ENCODE peak calls at places on chromosomes 2 and 18, in four cellular contexts. V is thoracic aorta, C is SJSA1, P is Peyer's patch. U is an unnamed sample. For H3K36me3, the result is how much of the 10 kb centered on the place peaks cover.

GRCh38 chr18:37541517-37541916 is 24.1 kb downstream of the CELF4 start:
- DNase-seq in V (no peak), C (no peak), P (no peak), U (no peak)

GRCh38 chr2:98586466-98587140 is 21.7 kb downstream of the COA5 start:
- DNase-seq in V (no peak), C (no peak), P (no peak), U (no peak)

GRCh38 chr2:1731512-1731962 is 12.8 kb downstream of the PXDN start:
- DNase-seq in V (no peak), C (peak), P (peak), U (peak)

GRCh38 chr2:148720501-148720998 is 76.0 kb downstream of the EPC2 start:
- DNase-seq in V (no peak), C (no peak), P (no peak), U (peak)

GRCh38 chr2:164714471-164714870 is 93.2 kb upstream of the GRB14 start:
- DNase-seq in V (no peak), C (no peak), P (no peak), U (no peak)

GRCh38 chr18:30527226-30527625 is 515.3 kb downstream of the DSC3 start:
- DNase-seq in V (no peak), C (no peak), P (no peak), U (no peak)

GRCh38 chr2:231104115-231104713 is 20.6 kb downstream of the HTR2B start:
- DNase-seq in V (peak), C (peak), P (peak), U (peak)

GRCh38 chr2:55063713-55064323 is 13.6 kb upstream of the RTN4 start:
- DNase-seq in V (no peak), C (no peak), P (no peak), U (no peak)

GRCh38 chr2:241989074-241989473 is 119.5 kb downstream of the RTP5 start:
- DNase-seq in V (no peak), C (peak), P (peak), U (no peak)

GRCh38 chr2:8229546-8229986 is 452.3 kb upstream of the ID2 start:
- DNase-seq in V (no peak), C (no peak), P (peak), U (peak)

GRCh38 chr2:133123393-133123792 is 444.9 kb downstream of the NCKAP5 start:
- DNase-seq in V (no peak), C (no peak), P (no peak), U (no peak)

GRCh38 chr2:234463626-234464290 is 33.1 kb downstream of the ARL4C start:
- DNase-seq in V (no peak), C (no peak), P (peak), U (no peak)

GRCh38 chr2:239093956-239094355 is 246.1 kb downstream of the TWIST2 start:
- DNase-seq in V (no peak), C (no peak), P (no peak), U (no peak)

GRCh38 chr2:12688156-12688555 is 28.6 kb upstream of the TRIB2 start:
- DNase-seq in V (no peak), C (no peak), P (no peak), U (no peak)

GRCh38 chr2:229445501-229446294 is 174.6 kb upstream of the PID1 start:
- DNase-seq in V (no peak), C (no peak), P (no peak), U (peak)

GRCh38 chr2:60447943-60448342 is 105.5 kb downstream of the BCL11A start:
- DNase-seq in V (no peak), C (no peak), P (no peak), U (no peak)

GRCh38 chr2:60450488-60450887 is 103.0 kb downstream of the BCL11A start:
- DNase-seq in V (no peak), C (no peak), P (no peak), U (no peak)

GRCh38 chr2:60456115-60456770 is 97.2 kb downstream of the BCL11A start:
- DNase-seq in V (no peak), C (no peak), P (no peak), U (no peak)

GRCh38 chr2:60453301-60453700 is 100.2 kb downstream of the BCL11A start:
- DNase-seq in V (no peak), C (no peak), P (no peak), U (no peak)

GRCh38 chr2:60453896-60454295 is 99.6 kb downstream of the BCL11A start:
- DNase-seq in V (no peak), C (no peak), P (no peak), U (no peak)
- H3K36me3 ChIP-seq in V (under half), C (under half), P (under half), U (under half)

DNA sequence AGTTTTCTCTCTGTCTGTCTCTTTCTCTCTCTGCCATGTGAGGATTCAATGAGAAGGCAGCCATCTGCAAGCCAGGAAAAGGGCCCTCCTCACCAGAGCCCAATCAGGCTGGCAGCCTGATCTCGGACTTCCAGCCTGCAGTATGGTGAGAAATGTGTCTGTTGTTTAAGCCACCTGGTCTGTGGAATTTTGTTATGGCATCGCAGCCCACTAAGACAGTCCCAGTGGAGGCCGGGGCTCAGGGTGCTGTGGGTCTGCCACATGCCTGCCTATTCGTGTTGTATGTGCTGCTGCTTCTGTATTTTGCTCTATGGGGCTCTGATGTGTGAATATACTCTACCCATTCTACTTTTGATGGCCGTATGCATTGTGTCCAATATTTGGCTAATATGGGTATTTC is 139.0 kb upstream of the HS6ST1 start:
- DNase-seq in V (no peak), C (peak), P (no peak), U (no peak)
- H3K36me3 ChIP-seq in V (under half), C (under half), P (under half), U (under half)

GRCh38 chr2:217847552-217848350 is 155.0 kb downstream of the TNS1 start:
- DNase-seq in V (no peak), C (no peak), P (no peak), U (no peak)
- H3K36me3 ChIP-seq in V (half or more), C (under half), P (under half), U (half or more)

GRCh38 chr2:182499706-182500470 is 73.1 kb upstream of the PDE1A start:
- DNase-seq in V (no peak), C (no peak), P (no peak), U (no peak)

GRCh38 chr2:182496596-182496995 is 69.8 kb upstream of the PDE1A start:
- DNase-seq in V (no peak), C (no peak), P (no peak), U (no peak)
- H3K36me3 ChIP-seq in V (under half), C (under half), P (under half), U (under half)

GRCh38 chr2:85621338-85621737 is 5.4 kb downstream of the USP39 start:
- DNase-seq in V (no peak), C (no peak), P (no peak), U (no peak)

GRCh38 chr2:85619617-85620016 is 3.6 kb downstream of the USP39 start:
- DNase-seq in V (no peak), C (no peak), P (no peak), U (no peak)

GRCh38 chr2:85628658-85629057 is 12.7 kb downstream of the USP39 start:
- DNase-seq in V (no peak), C (no peak), P (no peak), U (no peak)

DNA sequence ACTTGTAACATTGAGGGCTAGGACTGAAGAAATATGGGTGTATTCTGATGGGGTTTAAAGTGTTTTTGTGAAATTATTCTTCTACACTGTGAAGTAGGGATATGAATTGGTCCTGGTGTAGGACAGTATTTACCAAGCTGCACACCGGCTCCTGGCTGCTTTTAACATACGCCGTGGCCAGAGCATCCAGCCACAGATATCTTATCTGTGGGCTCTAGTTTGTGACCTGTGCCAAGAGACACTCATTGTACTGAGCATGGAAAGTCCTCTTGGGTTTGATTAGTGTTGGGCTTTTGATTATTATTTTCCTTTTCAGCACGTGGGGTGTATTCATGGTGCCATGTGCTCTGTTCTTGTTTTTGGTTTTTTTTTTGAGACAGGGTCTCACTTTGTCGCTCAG is 8.0 kb downstream of the USP39 start:
- DNase-seq in V (no peak), C (no peak), P (no peak), U (no peak)
- H3K36me3 ChIP-seq in V (half or more), C (half or more), P (under half), U (half or more)